ENCODE peak calls at places on chromosomes 5 and 9, in seven cellular contexts. F is GM06990, H is cardiac fibroblast, C is iris pigment epithelial cell, P is NCI-H82, O is posterior cingulate gyrus, E is brain microvascular endothelial cell. Y is an unnamed sample.

GRCh38 chr9:137055385-137056364 is 1.8 kb upstream of the ENTPD2 start:
- DNase-seq in F (no peak), P (no peak), C (peak; percentile 41), E (no peak), H (peak; percentile 33), O (peak; percentile 98), Y (peak; percentile 71)

GRCh38 chr9:88544245-88544644 is 9.3 kb downstream of the NXNL2 start:
- DNase-seq in F (no peak), E (no peak), O (peak; percentile 36), C (no peak), P (no peak), H (peak; percentile 74), Y (peak; percentile 37)

GRCh38 chr5:124871299-124871698 is 124.9 kb upstream of the ZNF608 start:
- DNase-seq in C (peak; percentile 6), H (peak; percentile 35), O (no peak), F (no peak), P (no peak), E (peak; percentile 9), Y (peak; percentile 59)

GRCh38 chr9:113682297-113682771 is 193.8 kb upstream of the ZNF618 start:
- DNase-seq in F (no peak), O (peak; percentile 95), H (peak; percentile 87), C (peak; percentile 77), P (peak; percentile 81), E (peak; percentile 85), Y (peak; percentile 89)

GRCh38 chr9:9754186-9754585 is 858.6 kb downstream of the PTPRD start:
- DNase-seq in P (no peak), C (peak; percentile 1), F (no peak), O (no peak), E (no peak), H (no peak), Y (peak; percentile 1)

GRCh38 chr5:172114875-172115422 is 73.1 kb downstream of the STK10 start:
- DNase-seq in P (no peak), C (no peak), F (peak; percentile 88), E (no peak), H (no peak), O (peak; percentile 69), Y (no peak)

GRCh38 chr5:80622756-80623155 is 31.7 kb upstream of the MSH3 start:
- DNase-seq in C (no peak), F (no peak), O (no peak), P (no peak), E (no peak), H (no peak), Y (no peak)

GRCh38 chr5:111120911-111121310 is 28.8 kb downstream of the WDR36 start:
- DNase-seq in O (no peak), C (no peak), H (no peak), P (no peak), F (no peak), E (no peak), Y (no peak)

GRCh38 chr5:137703565-137703964 is 32.3 kb downstream of the KLHL3 start:
- DNase-seq in O (no peak), F (no peak), C (no peak), E (no peak), P (no peak), H (no peak), Y (no peak)

GRCh38 chr5:173823274-173823644 is 64.9 kb upstream of the CPEB4 start:
- DNase-seq in P (no peak), E (no peak), H (no peak), C (no peak), F (no peak), O (no peak), Y (peak; percentile 21)

GRCh38 chr9:35114921-35115341 is 731 bp downstream of the ATOSB start:
- DNase-seq in H (peak; percentile 67), E (peak; percentile 28), P (peak; percentile 46), C (peak; percentile 51), F (peak; percentile 51), O (no peak), Y (peak; percentile 55)